ENCODE peak calls at places on chromosomes 5 and 9, in eight cellular contexts. D is testis; O is OCI-LY7; U is SK-N-MC; N is Panc1; J is AG04450; S is tibial nerve; Q is CD4-positive, CD25-positive, alpha-beta regulatory T cell. F is an unnamed sample.

GRCh38 chr9:6229604-6230003 is 14.0 kb downstream of the IL33 start:
- DNase-seq in N (no peak), J (no peak), U (no peak), D (no peak), Q (no peak), S (no peak), O (no peak), F (no peak)

GRCh38 chr5:172175263-172175719 is 12.7 kb downstream of the STK10 start:
- DNase-seq in N (no peak), D (no peak), U (no peak), J (no peak), Q (peak; percentile 98), S (no peak), O (peak; percentile 93), F (no peak)

GRCh38 chr5:113330533-113331200 is 104.1 kb downstream of the TSSK1B start:
- DNase-seq in U (peak; percentile 24), O (peak; percentile 61), Q (peak; percentile 73), J (no peak), D (no peak), S (no peak), N (no peak), F (no peak)

GRCh38 chr5:14011089-14012004 is 66.9 kb upstream of the DNAH5 start:
- DNase-seq in N (peak; percentile 67), Q (peak; percentile 44), S (peak; percentile 71), J (peak; percentile 71), D (peak; percentile 92), O (peak; percentile 67), U (no peak), F (peak; percentile 68)

GRCh38 chr5:96431376-96432244 is 1.4 kb downstream of the PCSK1 start:
- DNase-seq in N (no peak), Q (no peak), O (no peak), J (no peak), U (no peak), S (no peak), D (no peak), F (no peak)

GRCh38 chr9:92638621-92639101 is 31.3 kb downstream of the IPPK start:
- DNase-seq in U (no peak), J (no peak), D (peak; percentile 9), N (no peak), O (no peak), S (no peak), Q (no peak), F (no peak)

GRCh38 chr9:113501821-113502220 is 38.3 kb downstream of the RGS3 start:
- DNase-seq in D (no peak), Q (no peak), O (no peak), J (no peak), N (no peak), S (no peak), U (no peak), F (no peak)

GRCh38 chr5:78720997-78721396 is 72.4 kb upstream of the LHFPL2 start:
- DNase-seq in N (no peak), U (no peak), S (no peak), J (no peak), O (peak; percentile 31), D (no peak), Q (no peak), F (no peak)

GRCh38 chr5:22088517-22088916 is 764.6 kb downstream of the CDH12 start:
- DNase-seq in J (no peak), N (no peak), U (no peak), O (no peak), Q (no peak), S (no peak), D (no peak), F (no peak)

GRCh38 chr5:136128416-136128935 is 4.2 kb upstream of the SMAD5 start:
- DNase-seq in Q (no peak), J (no peak), S (no peak), D (no peak), N (no peak), U (no peak), O (no peak), F (no peak)

GRCh38 chr9:92506184-92506857 is 24.0 kb upstream of the ASPN start:
- DNase-seq in N (no peak), O (no peak), D (peak; percentile 35), U (no peak), Q (no peak), S (no peak), J (peak; percentile 86), F (no peak)

GRCh38 chr9:33426843-33427293 is 20.5 kb downstream of the AQP3 start:
- DNase-seq in Q (peak; percentile 26), J (no peak), U (no peak), S (no peak), N (no peak), D (no peak), O (no peak), F (no peak)

GRCh38 chr5:57659889-57660288 is 177.3 kb upstream of the ACTBL2 start:
- DNase-seq in S (no peak), U (no peak), D (no peak), O (no peak), Q (no peak), J (no peak), N (no peak), F (no peak)

GRCh38 chr5:1100652-1101574 is 10.9 kb downstream of the SLC12A7 start:
- DNase-seq in D (no peak), O (no peak), U (no peak), S (no peak), Q (no peak), N (no peak), J (no peak), F (no peak)

GRCh38 chr5:181245427-181246275 is 1.9 kb upstream of the RACK1 start:
- DNase-seq in O (peak; percentile 33), Q (no peak), J (no peak), N (no peak), D (no peak), U (no peak), S (no peak), F (no peak)

GRCh38 chr9:35349287-35349990 is 140.5 kb upstream of the RUSC2 start:
- DNase-seq in J (no peak), U (no peak), O (no peak), D (no peak), N (no peak), Q (no peak), S (no peak), F (no peak)

GRCh38 chr9:104386425-104387069 is 117.5 kb upstream of the OR13F1 start:
- DNase-seq in O (peak; percentile 30), D (no peak), J (no peak), U (peak; percentile 24), N (peak; percentile 8), Q (peak; percentile 4), S (no peak), F (peak; percentile 13)

GRCh38 chr9:3238241-3238640 is 287.6 kb downstream of the RFX3 start:
- DNase-seq in J (peak; percentile 24), U (no peak), N (no peak), S (no peak), D (no peak), Q (no peak), O (no peak), F (no peak)

GRCh38 chr5:83924891-83925290 is 204.2 kb upstream of the HAPLN1 start:
- DNase-seq in O (no peak), U (no peak), N (no peak), D (no peak), J (no peak), S (no peak), Q (no peak), F (no peak)

GRCh38 chr5:139137703-139138102 is 60.5 kb downstream of the SIL1 start:
- DNase-seq in N (no peak), S (no peak), O (peak; percentile 2), Q (peak; percentile 17), D (no peak), J (no peak), U (no peak), F (peak; percentile 16)

GRCh38 chr5:27434335-27434734 is 395.9 kb upstream of the CDH9 start:
- DNase-seq in U (no peak), S (no peak), Q (no peak), J (no peak), N (no peak), O (no peak), D (no peak), F (no peak)

GRCh38 chr9:79862921-79863890 is 291.4 kb downstream of the TLE4 start:
- DNase-seq in J (no peak), N (no peak), O (no peak), S (no peak), Q (no peak), U (no peak), D (no peak), F (no peak)

DNA sequence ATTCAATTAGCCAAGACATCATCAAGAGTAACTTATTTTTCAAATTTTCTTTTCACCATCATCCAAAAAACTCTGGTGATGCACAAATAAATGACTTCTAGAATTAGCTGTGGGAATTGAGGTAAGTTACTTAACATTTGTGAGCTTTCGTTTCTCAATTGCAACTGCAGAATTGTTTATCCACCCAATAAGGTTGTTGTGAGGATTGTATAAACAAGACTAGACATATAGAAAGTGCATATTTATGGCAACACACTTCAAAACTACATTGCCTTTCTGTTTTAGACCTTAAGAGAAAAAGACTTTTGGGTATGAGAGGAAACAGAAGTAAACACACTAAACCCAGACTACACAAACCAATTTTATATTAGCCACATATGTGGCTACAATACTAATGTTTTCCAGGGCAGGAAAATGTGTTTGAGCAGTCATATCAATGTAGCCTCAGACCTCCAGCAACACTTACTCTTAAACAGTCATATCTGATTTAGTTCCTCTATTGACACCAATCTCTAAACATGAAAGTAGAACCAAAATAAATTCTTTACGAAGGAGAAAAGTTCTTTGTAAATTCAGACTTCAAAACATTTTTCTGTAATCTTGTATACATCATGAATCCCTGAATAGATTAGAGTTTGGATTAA is 488.0 kb upstream of the CYLC2 start:
- DNase-seq in U (no peak), N (no peak), Q (no peak), J (no peak), O (no peak), D (no peak), S (no peak), F (no peak)
- H3K4me3 ChIP-seq in U (no peak overlapping the region), N (no peak overlapping the region), Q (no peak overlapping the region), J (no peak overlapping the region), O (no peak overlapping the region), D (no peak overlapping the region), S (no peak overlapping the region), F (no peak overlapping the region)

GRCh38 chr9:80926611-80927010 is 762.7 kb downstream of the TLE1 start:
- DNase-seq in J (no peak), S (no peak), D (no peak), O (no peak), U (no peak), Q (no peak), N (no peak), F (no peak)
- H3K27ac ChIP-seq in J (no peak overlapping the region), S (peak overlapping the region; percentile 50), D (no peak overlapping the region), O (no peak overlapping the region), U (no peak overlapping the region), Q (no peak overlapping the region), N (no peak overlapping the region), F (no peak overlapping the region)

GRCh38 chr5:134467231-134467630 is 55.5 kb upstream of the CDKN2AIPNL start:
- DNase-seq in O (no peak), N (no peak), J (no peak), Q (no peak), U (no peak), S (no peak), D (no peak), F (no peak)
- H3K4me3 ChIP-seq in O (no peak overlapping the region), N (no peak overlapping the region), J (no peak overlapping the region), Q (no peak overlapping the region), U (peak overlapping the region; percentile 98), S (peak overlapping the region; percentile 38), D (no peak overlapping the region), F (no peak overlapping the region)

DNA sequence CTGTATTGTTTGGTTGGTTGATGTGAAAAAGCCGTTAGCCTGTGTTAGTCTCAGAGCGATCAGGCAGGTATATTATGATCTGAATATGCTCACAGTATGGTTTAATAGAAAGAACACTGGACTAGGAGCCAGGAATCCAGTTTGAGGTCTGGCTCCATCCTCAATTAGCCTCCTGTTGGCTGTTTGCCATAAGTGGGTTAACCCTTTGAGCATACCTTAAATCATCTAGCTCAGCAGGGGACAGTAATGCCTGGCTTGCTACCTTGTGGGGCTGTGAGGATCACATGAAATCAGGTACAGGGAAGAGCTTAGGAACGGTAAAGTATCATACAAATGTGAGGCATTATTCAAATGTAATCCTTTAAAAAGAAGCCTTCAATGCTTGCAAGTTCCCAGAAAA is 104.7 kb downstream of the CMYA5 start:
- DNase-seq in O (no peak), U (no peak), S (no peak), N (no peak), D (no peak), J (no peak), Q (no peak), F (no peak)
- H3K27ac ChIP-seq in O (no peak overlapping the region), U (no peak overlapping the region), S (no peak overlapping the region), N (no peak overlapping the region), D (no peak overlapping the region), J (no peak overlapping the region), Q (no peak overlapping the region), F (no peak overlapping the region)

F was measured in iPS DF 6.9.